ENCODE peak calls at places on chromosomes 13 and 19, in ten cellular contexts. K, J, S, E, P, R, N, F, H and V are unnamed samples.

GRCh38 chr13:74280093-74280794 is 146.0 kb upstream of the KLF12 start:
- DNase-seq in K (no peak), J (no peak), S (no peak), E (no peak), P (no peak), R (no peak), N (no peak), F (no peak), H (no peak), V (no peak)

GRCh38 chr13:83325454-83325853 is 556.8 kb downstream of the SLITRK1 start:
- DNase-seq in K (no peak), J (no peak), S (peak), E (no peak), P (no peak), R (no peak), N (no peak), F (no peak), H (no peak), V (peak)

GRCh38 chr19:48616041-48616436 is 1.2 kb upstream of the FAM83E start:
- DNase-seq in K (no peak), J (no peak), S (no peak), E (no peak), P (no peak), R (no peak), N (no peak), F (no peak), H (no peak), V (no peak)

GRCh38 chr19:31562916-31563626 is 213.8 kb upstream of the TSHZ3 start:
- DNase-seq in K (no peak), J (no peak), S (no peak), E (no peak), P (no peak), R (no peak), N (no peak), F (no peak), H (no peak), V (no peak)

GRCh38 chr13:41284512-41285288 is 21.3 kb upstream of the MTRF1 start:
- DNase-seq in K (no peak), J (no peak), S (no peak), E (peak), P (no peak), R (peak), N (no peak), F (no peak), H (no peak), V (peak)

GRCh38 chr19:2049741-2050348 is 1.2 kb downstream of the MKNK2 start:
- DNase-seq in K (no peak), J (peak), S (peak), E (peak), P (peak), R (peak), N (peak), F (peak), H (peak), V (peak)

GRCh38 chr13:110228936-110229904 is 77.7 kb downstream of the COL4A1 start:
- DNase-seq in K (no peak), J (no peak), S (no peak), E (no peak), P (no peak), R (peak), N (no peak), F (no peak), H (no peak), V (no peak)

GRCh38 chr13:39779337-39780270 is 124.1 kb downstream of the COG6 start:
- DNase-seq in K (no peak), J (no peak), S (no peak), E (no peak), P (peak), R (peak), N (peak), F (no peak), H (no peak), V (peak)

GRCh38 chr13:21625366-21625765 is 21.4 kb upstream of the MICU2 start:
- DNase-seq in K (no peak), J (peak), S (peak), E (peak), P (no peak), R (peak), N (peak), F (no peak), H (no peak), V (peak)

GRCh38 chr19:38228491-38229439 is 4.7 kb upstream of the DPF1 start:
- DNase-seq in K (no peak), J (peak), S (peak), E (no peak), P (no peak), R (no peak), N (no peak), F (no peak), H (no peak), V (no peak)

GRCh38 chr13:25232937-25233515 is 54.3 kb downstream of the MTMR6 start:
- DNase-seq in K (no peak), J (peak), S (peak), E (peak), P (no peak), R (peak), N (no peak), F (no peak), H (peak), V (peak)

GRCh38 chr13:114124921-114125320 is 7.5 kb downstream of the RASA3 start:
- DNase-seq in K (no peak), J (no peak), S (no peak), E (no peak), P (peak), R (peak), N (no peak), F (no peak), H (no peak), V (peak)

GRCh38 chr13:43766766-43767165 is 20.0 kb downstream of the ENOX1 start:
- DNase-seq in K (no peak), J (no peak), S (no peak), E (no peak), P (no peak), R (no peak), N (no peak), F (no peak), H (no peak), V (no peak)

GRCh38 chr19:50646074-50646807 is 3.0 kb upstream of the C19orf81 start:
- DNase-seq in K (no peak), J (no peak), S (no peak), E (peak), P (no peak), R (peak), N (no peak), F (no peak), H (no peak), V (peak)

GRCh38 chr19:45380107-45380506 is 9.7 kb upstream of the ERCC2 start:
- DNase-seq in K (no peak), J (no peak), S (no peak), E (no peak), P (no peak), R (no peak), N (no peak), F (no peak), H (no peak), V (no peak)

GRCh38 chr19:4760285-4760650 is 31.3 kb upstream of the FEM1A start:
- DNase-seq in K (no peak), J (no peak), S (no peak), E (no peak), P (no peak), R (no peak), N (no peak), F (no peak), H (no peak), V (no peak)

GRCh38 chr13:30832845-30833332 is 73.2 kb upstream of the MEDAG start:
- DNase-seq in K (peak), J (peak), S (peak), E (peak), P (no peak), R (peak), N (peak), F (no peak), H (no peak), V (peak)

GRCh38 chr13:107441279-107441678 is 774.1 kb downstream of the LIG4 start:
- DNase-seq in K (no peak), J (no peak), S (no peak), E (peak), P (no peak), R (peak), N (no peak), F (no peak), H (no peak), V (peak)

GRCh38 chr13:102799544-102800144 is 725 bp downstream of the BIVM start:
- DNase-seq in K (peak), J (no peak), S (peak), E (no peak), P (no peak), R (no peak), N (no peak), F (no peak), H (no peak), V (peak)

GRCh38 chr13:94708971-94709614 is 3.3 kb downstream of the SOX21 start:
- DNase-seq in K (no peak), J (no peak), S (no peak), E (no peak), P (no peak), R (no peak), N (no peak), F (no peak), H (no peak), V (peak)

GRCh38 chr19:18644144-18645034 is 7.6 kb downstream of the KLHL26 start:
- DNase-seq in K (no peak), J (no peak), S (peak), E (no peak), P (no peak), R (no peak), N (no peak), F (no peak), H (no peak), V (no peak)

GRCh38 chr13:45196622-45197021 is 4.2 kb downstream of the KCTD4 start:
- DNase-seq in K (no peak), J (no peak), S (no peak), E (no peak), P (no peak), R (peak), N (no peak), F (no peak), H (peak), V (peak)

GRCh38 chr13:97492257-97492656 is 58.3 kb downstream of the RAP2A start:
- DNase-seq in K (no peak), J (peak), S (no peak), E (no peak), P (no peak), R (no peak), N (no peak), F (no peak), H (no peak), V (no peak)

GRCh38 chr13:40261361-40261760 is 405.1 kb downstream of the FOXO1 start:
- DNase-seq in K (no peak), J (no peak), S (peak), E (no peak), P (no peak), R (no peak), N (no peak), F (no peak), H (no peak), V (no peak)

GRCh38 chr19:18743281-18743825 is 47.8 kb downstream of the COMP start:
- DNase-seq in K (no peak), J (no peak), S (no peak), E (no peak), P (no peak), R (no peak), N (peak), F (no peak), H (no peak), V (peak)

GRCh38 chr19:50548191-50549058 is 19.8 kb downstream of the LRRC4B start:
- DNase-seq in K (no peak), J (no peak), S (no peak), E (no peak), P (no peak), R (no peak), N (no peak), F (no peak), H (no peak), V (no peak)

GRCh38 chr19:17468302-17469091 is 1.8 kb upstream of the SLC27A1 start:
- DNase-seq in K (no peak), J (no peak), S (no peak), E (no peak), P (no peak), R (no peak), N (no peak), F (no peak), H (no peak), V (no peak)

GRCh38 chr19:42542791-42543190 is 14.5 kb upstream of the CEACAM1 start:
- DNase-seq in K (no peak), J (no peak), S (no peak), E (no peak), P (no peak), R (no peak), N (peak), F (no peak), H (no peak), V (no peak)

GRCh38 chr19:3270908-3271307 is 46.4 kb downstream of the CELF5 start:
- DNase-seq in K (peak), J (no peak), S (peak), E (no peak), P (no peak), R (peak), N (no peak), F (no peak), H (no peak), V (peak)

GRCh38 chr19:6113616-6114188 is 3.4 kb upstream of the RFX2 start:
- DNase-seq in K (no peak), J (no peak), S (no peak), E (no peak), P (no peak), R (no peak), N (no peak), F (no peak), H (no peak), V (no peak)